ENCODE peak calls at places on chromosomes 2 and 18, in five cellular contexts. W is IMR-90, J is Panc1, B is GM10248, Y is HFFc6. Q is an unnamed sample.

GRCh38 chr18:60018801-60019462 is 119.1 kb downstream of the PMAIP1 start:
- DNase-seq in Y (peak), J (no peak), B (no peak), W (peak), Q (no peak)

GRCh38 chr18:74633652-74634352 is 36.1 kb downstream of the ZNF407 start:
- DNase-seq in W (peak), B (no peak), J (no peak), Y (peak), Q (no peak)

GRCh38 chr2:225355788-225356187 is 43.7 kb upstream of the NYAP2 start:
- DNase-seq in W (no peak), J (no peak), Y (no peak), B (no peak), Q (no peak)

GRCh38 chr2:241467777-241468570 is 40.4 kb downstream of the STK25 start:
- DNase-seq in W (no peak), Y (no peak), B (no peak), J (no peak), Q (no peak)

GRCh38 chr18:9804517-9805104 is 81.2 kb upstream of the TXNDC2 start:
- DNase-seq in W (no peak), B (no peak), Y (no peak), J (no peak), Q (no peak)

GRCh38 chr2:7063789-7064188 is 146.6 kb downstream of the RNF144A start:
- DNase-seq in W (no peak), J (no peak), Y (no peak), B (no peak), Q (no peak)

GRCh38 chr2:105934467-105934866 is 189.8 kb downstream of the NCK2 start:
- DNase-seq in Y (no peak), B (no peak), J (no peak), W (no peak), Q (no peak)

GRCh38 chr2:79009388-79009787 is 16.1 kb upstream of the REG3G start:
- DNase-seq in J (no peak), B (no peak), W (no peak), Y (no peak), Q (no peak)

GRCh38 chr2:70962211-70962884 is 16.1 kb upstream of the ANKRD53 start:
- DNase-seq in J (no peak), Y (no peak), W (no peak), B (no peak), Q (no peak)

GRCh38 chr2:54879598-54880355 is 156.3 kb downstream of the EML6 start:
- DNase-seq in Y (no peak), W (no peak), J (no peak), B (no peak), Q (no peak)

GRCh38 chr2:219631925-219632757 is 4.7 kb downstream of the SLC4A3 start:
- DNase-seq in J (no peak), B (no peak), W (no peak), Y (no peak), Q (no peak)

GRCh38 chr2:9941196-9941995 is 10.1 kb upstream of the GRHL1 start:
- DNase-seq in W (peak), B (no peak), Y (peak), J (no peak), Q (no peak)

GRCh38 chr2:10158681-10159080 is 36.1 kb downstream of the RRM2 start:
- DNase-seq in J (no peak), Y (no peak), W (no peak), B (no peak), Q (no peak)

GRCh38 chr2:67982956-67983355 is 79.8 kb downstream of the C1D start:
- DNase-seq in J (no peak), B (no peak), Y (no peak), W (peak), Q (no peak)

GRCh38 chr2:170505631-170506270 is 209.4 kb upstream of the SP5 start:
- DNase-seq in J (no peak), B (no peak), W (no peak), Y (no peak), Q (no peak)

GRCh38 chr2:122338000-122338399 is 582.5 kb downstream of the TSN start:
- DNase-seq in Y (no peak), J (no peak), W (no peak), B (no peak), Q (no peak)

GRCh38 chr18:60549338-60549960 is 176.9 kb upstream of the MC4R start:
- DNase-seq in B (peak), Y (peak), J (peak), W (peak), Q (peak)

GRCh38 chr2:206423147-206423546 is 20.2 kb upstream of the ADAM23 start:
- DNase-seq in W (no peak), Y (no peak), J (no peak), B (no peak), Q (no peak)

GRCh38 chr2:148479388-148479787 is 165.2 kb upstream of the EPC2 start:
- DNase-seq in J (no peak), W (no peak), Y (no peak), B (no peak), Q (no peak)

GRCh38 chr2:54653572-54654204 is 69.8 kb upstream of the EML6 start:
- DNase-seq in W (no peak), B (no peak), J (no peak), Y (no peak), Q (no peak)

GRCh38 chr2:210454336-210454735 is 22.2 kb downstream of the LANCL1 start:
- DNase-seq in Y (no peak), W (no peak), B (no peak), J (no peak), Q (no peak)
- TF ChIP-seq CTCF in Y (no peak), W (no peak), B (no peak), J (no peak), Q (no peak)

GRCh38 chr2:23283-23682 is 23.0 kb downstream of the FAM110C start:
- DNase-seq in Y (no peak), J (no peak), B (no peak), W (no peak), Q (no peak)

GRCh38 chr2:24122-24521 is 22.2 kb downstream of the FAM110C start:
- DNase-seq in J (no peak), W (no peak), Y (no peak), B (no peak), Q (no peak)

GRCh38 chr2:19508-19907 is 26.8 kb downstream of the FAM110C start:
- DNase-seq in B (no peak), W (no peak), Y (no peak), J (no peak), Q (no peak)

DNA sequence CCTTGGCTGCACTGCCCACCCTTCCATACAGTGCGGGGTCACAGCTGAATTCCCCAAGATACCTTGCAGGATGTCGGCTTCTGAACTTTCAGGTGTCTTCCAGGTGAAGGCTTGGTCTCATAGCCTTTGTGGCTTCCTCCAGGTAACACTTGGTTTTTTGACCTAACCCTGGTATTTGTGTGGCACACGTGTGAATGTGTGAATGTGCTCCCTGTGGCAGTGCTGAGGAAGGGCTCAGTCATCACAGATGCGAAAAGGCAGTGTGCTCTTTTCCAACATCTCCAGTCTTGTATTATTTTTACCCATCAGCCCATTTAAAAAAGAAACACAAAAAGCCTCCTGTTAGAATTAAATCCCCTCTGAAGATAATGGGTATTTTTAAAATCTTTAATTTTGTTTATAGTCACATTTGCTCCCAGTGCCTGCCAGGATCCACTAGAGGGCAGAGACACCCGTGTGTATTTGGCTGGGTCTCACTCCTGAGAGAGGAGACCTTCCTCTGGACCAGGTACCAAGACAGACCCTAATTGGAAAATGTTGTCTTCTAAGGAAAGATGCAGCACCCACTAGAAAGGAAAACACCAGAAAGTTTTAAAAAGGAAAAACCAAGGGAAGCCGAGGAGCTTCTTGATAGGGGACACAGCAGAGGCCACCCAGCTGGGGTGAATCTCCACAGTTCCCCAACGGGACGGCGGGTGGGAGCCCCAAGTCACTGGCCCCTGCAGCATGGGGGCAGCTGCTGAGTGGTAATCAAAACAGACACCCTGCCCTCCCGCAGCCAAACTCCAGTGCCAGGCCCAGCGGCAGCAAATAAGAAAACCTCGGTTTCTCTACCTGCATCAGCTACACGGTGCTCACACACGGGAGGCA is 27.7 kb downstream of the FAM110C start:
- DNase-seq in W (no peak), B (no peak), J (no peak), Y (no peak), Q (no peak)
- TF ChIP-seq CTCF in W (peak), B (peak), J (peak), Y (peak), Q (no peak)

GRCh38 chr2:85888020-85888744 is 608 bp downstream of the ST3GAL5 start:
- DNase-seq in W (no peak), Y (no peak), J (no peak), B (peak), Q (peak)
- TF ChIP-seq CTCF in W (no peak), Y (no peak), J (no peak), B (no peak), Q (no peak)

GRCh38 chr2:63186331-63186730 is 135.7 kb downstream of the OTX1 start:
- DNase-seq in J (no peak), Y (no peak), W (no peak), B (no peak), Q (no peak)

GRCh38 chr2:63192889-63193778 is 142.5 kb downstream of the OTX1 start:
- DNase-seq in J (no peak), W (no peak), Y (no peak), B (no peak), Q (no peak)

GRCh38 chr2:63194175-63194574 is 143.5 kb downstream of the OTX1 start:
- DNase-seq in B (no peak), J (no peak), W (no peak), Y (no peak), Q (no peak)

GRCh38 chr2:63192169-63192888 is 141.7 kb downstream of the OTX1 start:
- DNase-seq in J (no peak), B (no peak), Y (no peak), W (no peak), Q (no peak)

DNA sequence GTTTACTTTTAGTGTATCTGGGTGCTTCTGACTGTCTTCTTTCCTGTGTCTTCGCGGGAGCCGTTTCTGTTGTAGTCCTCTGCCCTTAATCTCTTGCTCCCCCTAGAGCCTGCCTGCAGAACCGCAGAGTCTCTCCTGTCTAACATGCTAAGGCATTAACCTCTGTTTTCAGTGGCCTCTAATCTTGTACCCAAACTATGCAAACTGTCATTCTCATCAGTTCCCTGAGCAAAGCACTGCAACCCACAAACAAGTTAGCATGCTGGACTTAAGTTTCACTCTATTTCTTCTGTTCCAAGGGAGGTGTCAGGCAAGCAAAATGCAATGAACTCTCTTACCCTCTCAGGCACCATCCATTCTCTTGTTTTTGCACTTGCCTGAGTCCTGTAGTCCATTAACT is 138.4 kb downstream of the OTX1 start:
- DNase-seq in Y (peak), J (peak), B (peak), W (peak), Q (peak)
- TF ChIP-seq CTCF in Y (peak), J (peak), B (peak), W (peak), Q (peak)

Q was measured in GM20000.